ENCODE peak calls at places on chromosomes 3 and 15, in eight cellular contexts. D is MM.1S, Y is hepatocyte, L is PC-3, H is HCT116, S is OCI-LY7, N is SK-N-SH, I is PC-9. T is an unnamed sample.

GRCh38 chr15:63238796-63239195 is 38.6 kb upstream of the APH1B start:
- DNase-seq in S (no peak), N (no peak), H (no peak), Y (no peak), L (peak; percentile 6), I (peak; percentile 83), D (peak; percentile 26), T (no peak)

GRCh38 chr3:187852842-187853727 is 107.8 kb upstream of the BCL6 start:
- DNase-seq in S (no peak), L (no peak), I (peak; percentile 26), H (no peak), N (no peak), Y (peak; percentile 32), D (no peak), T (no peak)

GRCh38 chr3:8519156-8519555 is 17.5 kb downstream of the LMCD1 start:
- DNase-seq in I (no peak), Y (no peak), H (no peak), L (peak; percentile 60), N (no peak), D (no peak), S (no peak), T (no peak)

GRCh38 chr15:65787260-65787659 is 4.8 kb downstream of the DENND4A start:
- DNase-seq in N (no peak), Y (no peak), I (no peak), D (no peak), S (no peak), H (no peak), L (no peak), T (no peak)

GRCh38 chr3:120457827-120458226 is 7.0 kb upstream of the FSTL1 start:
- DNase-seq in D (no peak), Y (no peak), H (no peak), S (no peak), L (peak; percentile 61), I (no peak), N (no peak), T (no peak)

GRCh38 chr15:34367128-34368081 is at the start of gene LPCAT4:
- DNase-seq in L (peak; percentile 90), N (peak; percentile 98), S (peak; percentile 95), D (peak; percentile 94), H (peak; percentile 69), Y (peak; percentile 95), I (peak; percentile 71), T (peak; percentile 89)

GRCh38 chr3:53709256-53709655 is 137.0 kb downstream of the CHDH start:
- DNase-seq in L (no peak), H (no peak), S (no peak), I (no peak), Y (no peak), N (no peak), D (no peak), T (no peak)

GRCh38 chr15:101014921-101015841 is 96.0 kb downstream of the LRRK1 start:
- DNase-seq in Y (peak; percentile 83), N (peak; percentile 91), I (no peak), D (peak; percentile 58), S (peak; percentile 45), L (peak; percentile 75), H (peak; percentile 32), T (peak; percentile 91)

GRCh38 chr3:42706721-42707619 is 4.4 kb upstream of the HHATL start:
- DNase-seq in Y (no peak), I (no peak), S (no peak), H (no peak), N (peak; percentile 5), D (no peak), L (no peak), T (no peak)

GRCh38 chr3:99720985-99721632 is 82.7 kb downstream of the COL8A1 start:
- DNase-seq in N (no peak), L (peak; percentile 82), I (no peak), H (no peak), D (no peak), Y (no peak), S (no peak), T (no peak)

GRCh38 chr15:24899367-24899766 is 55.4 kb upstream of the SNRPN start:
- DNase-seq in N (no peak), Y (no peak), D (no peak), L (no peak), I (no peak), S (no peak), H (no peak), T (peak; percentile 43)

GRCh38 chr3:143433787-143434378 is 314.3 kb downstream of the CHST2 start:
- DNase-seq in I (no peak), Y (no peak), D (no peak), L (peak; percentile 26), S (peak; percentile 15), N (peak; percentile 2), H (peak; percentile 8), T (peak; percentile 77)

GRCh38 chr3:137150825-137151224 is 193.0 kb downstream of the IL20RB start:
- DNase-seq in I (no peak), S (no peak), H (no peak), N (no peak), D (no peak), L (no peak), Y (no peak), T (no peak)

GRCh38 chr3:172751188-172751571 is 654 bp downstream of the ECT2 start:
- DNase-seq in S (peak; percentile 63), Y (peak; percentile 15), L (peak; percentile 25), N (peak; percentile 40), H (no peak), I (no peak), D (peak; percentile 67), T (no peak)

GRCh38 chr15:75347222-75348033 is 589 bp downstream of the NEIL1 start:
- DNase-seq in L (peak; percentile 32), S (peak; percentile 96), N (peak; percentile 87), D (peak; percentile 56), Y (peak; percentile 75), H (peak; percentile 16), I (no peak), T (peak; percentile 85)

GRCh38 chr3:156483961-156484787 is 70.7 kb downstream of the SSR3 start:
- DNase-seq in D (peak; percentile 88), Y (peak; percentile 38), L (peak; percentile 84), S (peak; percentile 74), I (peak; percentile 60), H (peak; percentile 8), N (no peak), T (no peak)

GRCh38 chr15:98746375-98746679 is 98.0 kb downstream of the IGF1R start:
- DNase-seq in H (no peak), Y (peak; percentile 25), I (no peak), D (no peak), S (no peak), N (no peak), L (peak; percentile 35), T (no peak)

GRCh38 chr3:107687182-107687581 is 164.4 kb downstream of the BBX start:
- DNase-seq in L (no peak), N (no peak), S (no peak), I (no peak), H (no peak), D (no peak), Y (no peak), T (no peak)
- TF ChIP-seq CTCF in L (no peak), N (no peak), S (no peak), I (no peak), H (no peak), D (no peak), Y (no peak), T (peak; percentile 10)

GRCh38 chr3:106590259-106590658 is 721.4 kb upstream of the CBLB start:
- DNase-seq in Y (no peak), I (no peak), S (no peak), N (no peak), L (no peak), H (no peak), D (no peak), T (no peak)
- H3K9me2 ChIP-seq in Y (no peaks in the 10 kb centered on the region), I (no peaks in the 10 kb centered on the region), S (no peaks in the 10 kb centered on the region), N (no peaks in the 10 kb centered on the region), L (no peaks in the 10 kb centered on the region), H (no peaks in the 10 kb centered on the region), D (no peaks in the 10 kb centered on the region), T (no peaks in the 10 kb centered on the region)

GRCh38 chr15:79031201-79031600 is 59.4 kb downstream of the RASGRF1 start:
- DNase-seq in D (no peak), Y (no peak), H (no peak), N (no peak), L (no peak), I (no peak), S (no peak), T (no peak)

GRCh38 chr15:79032656-79033055 is 57.9 kb downstream of the RASGRF1 start:
- DNase-seq in N (no peak), L (no peak), S (no peak), H (no peak), Y (no peak), I (no peak), D (no peak), T (no peak)

GRCh38 chr15:79028411-79028964 is 62.1 kb downstream of the RASGRF1 start:
- DNase-seq in S (peak; percentile 68), H (peak; percentile 52), L (peak; percentile 71), D (peak; percentile 59), I (no peak), N (peak; percentile 79), Y (peak; percentile 64), T (peak; percentile 80)

GRCh38 chr15:79031821-79032220 is 58.8 kb downstream of the RASGRF1 start:
- DNase-seq in H (no peak), D (no peak), I (no peak), N (no peak), S (no peak), Y (no peak), L (no peak), T (no peak)

GRCh38 chr15:79030470-79030869 is 60.1 kb downstream of the RASGRF1 start:
- DNase-seq in Y (no peak), L (no peak), N (no peak), I (no peak), H (no peak), D (no peak), S (no peak), T (peak; percentile 34)
- TF ChIP-seq CTCF in Y (no peak), L (peak; percentile 32), N (no peak), I (no peak), H (no peak), D (no peak), S (peak; percentile 38), T (peak; percentile 44)

GRCh38 chr3:123936400-123936799 is 24.6 kb downstream of the CCDC14 start:
- DNase-seq in D (no peak), I (no peak), H (no peak), Y (no peak), N (peak; percentile 7), S (no peak), L (no peak), T (no peak)

GRCh38 chr3:123941150-123941941 is 19.7 kb downstream of the CCDC14 start:
- DNase-seq in I (no peak), L (no peak), D (no peak), H (no peak), Y (no peak), S (no peak), N (no peak), T (no peak)

GRCh38 chr3:123935830-123936229 is 25.2 kb downstream of the CCDC14 start:
- DNase-seq in S (no peak), Y (no peak), I (no peak), H (no peak), D (no peak), N (peak; percentile 22), L (no peak), T (no peak)

GRCh38 chr3:123934250-123934649 is 26.8 kb downstream of the CCDC14 start:
- DNase-seq in D (no peak), L (no peak), N (no peak), Y (no peak), H (no peak), I (no peak), S (no peak), T (no peak)

DNA sequence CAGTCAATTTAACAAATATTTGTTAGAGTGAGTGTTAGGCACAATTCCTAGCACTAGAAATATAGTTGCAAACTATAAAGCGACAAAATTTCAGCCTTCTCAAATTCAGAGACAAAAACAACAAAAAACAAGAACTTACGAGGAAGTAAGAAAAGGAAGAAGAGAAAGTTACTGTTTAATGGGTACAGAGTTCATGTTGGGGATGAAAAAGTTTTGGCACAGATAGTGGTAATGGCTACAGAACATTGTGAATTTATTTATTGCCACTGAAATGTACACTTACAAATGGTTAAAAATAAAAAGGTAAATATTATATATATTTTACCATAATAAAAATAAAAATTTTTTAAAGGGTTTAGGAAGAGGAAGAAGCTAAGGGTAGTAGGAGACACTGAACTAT is 21.3 kb downstream of the CCDC14 start:
- DNase-seq in I (no peak), N (no peak), S (no peak), D (no peak), H (no peak), L (no peak), Y (no peak), T (no peak)
- H3K9me2 ChIP-seq in I (no peaks in the 10 kb centered on the region), N (no peaks in the 10 kb centered on the region), S (no peaks in the 10 kb centered on the region), D (no peaks in the 10 kb centered on the region), H (no peaks in the 10 kb centered on the region), L (no peaks in the 10 kb centered on the region), Y (no peaks in the 10 kb centered on the region), T (no peaks in the 10 kb centered on the region)

T was measured in GM23338.